ENCODE peak calls at places on chromosomes 3 and 15, in eight cellular contexts. One of them, this sample, is unnamed.

GRCh38 chr15:79332824-79333510 is 22.1 kb downstream of the TMED3 start:
- DNase-seq in GM23338: peak; percentile 9
- DNase-seq in HCT116: no peak
- DNase-seq in GM23248: no peak
- DNase-seq in PC-3: peak; percentile 79
- DNase-seq in hepatocyte: peak; percentile 9
- DNase-seq in PC-9: peak; percentile 80
- DNase-seq in MM.1S: no peak
- DNase-seq in this sample: no peak

GRCh38 chr3:100761211-100761921 is 52.1 kb downstream of the TFG start:
- DNase-seq in GM23338: peak; percentile 50
- DNase-seq in HCT116: no peak
- DNase-seq in GM23248: no peak
- DNase-seq in PC-3: peak; percentile 50
- DNase-seq in hepatocyte: peak; percentile 34
- DNase-seq in PC-9: no peak
- DNase-seq in MM.1S: peak; percentile 69
- DNase-seq in this sample: peak; percentile 71

GRCh38 chr15:74062236-74062635 is 20.1 kb downstream of the GOLGA6A start:
- DNase-seq in GM23338: no peak
- DNase-seq in HCT116: no peak
- DNase-seq in GM23248: no peak
- DNase-seq in PC-3: no peak
- DNase-seq in hepatocyte: no peak
- DNase-seq in PC-9: no peak
- DNase-seq in MM.1S: no peak
- DNase-seq in this sample: no peak

GRCh38 chr3:5251196-5251583 is 63.7 kb downstream of the EDEM1 start:
- DNase-seq in GM23338: no peak
- DNase-seq in HCT116: no peak
- DNase-seq in GM23248: no peak
- DNase-seq in PC-3: no peak
- DNase-seq in hepatocyte: no peak
- DNase-seq in PC-9: no peak
- DNase-seq in MM.1S: no peak
- DNase-seq in this sample: no peak

GRCh38 chr3:108518895-108519294 is 8.5 kb upstream of the MYH15 start:
- DNase-seq in GM23338: no peak
- DNase-seq in HCT116: no peak
- DNase-seq in GM23248: peak; percentile 8
- DNase-seq in PC-3: peak; percentile 21
- DNase-seq in hepatocyte: no peak
- DNase-seq in PC-9: no peak
- DNase-seq in MM.1S: no peak
- DNase-seq in this sample: no peak

GRCh38 chr3:118267588-118267987 is 767.1 kb downstream of the IGSF11 start:
- DNase-seq in GM23338: no peak
- DNase-seq in HCT116: no peak
- DNase-seq in GM23248: no peak
- DNase-seq in PC-3: peak; percentile 4
- DNase-seq in hepatocyte: no peak
- DNase-seq in PC-9: no peak
- DNase-seq in MM.1S: no peak
- DNase-seq in this sample: no peak

GRCh38 chr3:72395654-72396415 is 452.4 kb downstream of the SHQ1 start:
- DNase-seq in GM23338: no peak
- DNase-seq in HCT116: no peak
- DNase-seq in GM23248: peak; percentile 70
- DNase-seq in PC-3: no peak
- DNase-seq in hepatocyte: peak; percentile 19
- DNase-seq in PC-9: no peak
- DNase-seq in MM.1S: no peak
- DNase-seq in this sample: no peak

GRCh38 chr3:190853464-190853863 is 9.0 kb downstream of the GMNC start:
- DNase-seq in GM23338: no peak
- DNase-seq in HCT116: no peak
- DNase-seq in GM23248: no peak
- DNase-seq in PC-3: no peak
- DNase-seq in hepatocyte: no peak
- DNase-seq in PC-9: no peak
- DNase-seq in MM.1S: no peak
- DNase-seq in this sample: no peak

GRCh38 chr3:189001559-189001958 is 170.2 kb upstream of the TPRG1 start:
- DNase-seq in GM23338: no peak
- DNase-seq in HCT116: peak; percentile 34
- DNase-seq in GM23248: peak; percentile 92
- DNase-seq in PC-3: peak; percentile 84
- DNase-seq in hepatocyte: no peak
- DNase-seq in PC-9: peak; percentile 50
- DNase-seq in MM.1S: no peak
- DNase-seq in this sample: no peak

DNA sequence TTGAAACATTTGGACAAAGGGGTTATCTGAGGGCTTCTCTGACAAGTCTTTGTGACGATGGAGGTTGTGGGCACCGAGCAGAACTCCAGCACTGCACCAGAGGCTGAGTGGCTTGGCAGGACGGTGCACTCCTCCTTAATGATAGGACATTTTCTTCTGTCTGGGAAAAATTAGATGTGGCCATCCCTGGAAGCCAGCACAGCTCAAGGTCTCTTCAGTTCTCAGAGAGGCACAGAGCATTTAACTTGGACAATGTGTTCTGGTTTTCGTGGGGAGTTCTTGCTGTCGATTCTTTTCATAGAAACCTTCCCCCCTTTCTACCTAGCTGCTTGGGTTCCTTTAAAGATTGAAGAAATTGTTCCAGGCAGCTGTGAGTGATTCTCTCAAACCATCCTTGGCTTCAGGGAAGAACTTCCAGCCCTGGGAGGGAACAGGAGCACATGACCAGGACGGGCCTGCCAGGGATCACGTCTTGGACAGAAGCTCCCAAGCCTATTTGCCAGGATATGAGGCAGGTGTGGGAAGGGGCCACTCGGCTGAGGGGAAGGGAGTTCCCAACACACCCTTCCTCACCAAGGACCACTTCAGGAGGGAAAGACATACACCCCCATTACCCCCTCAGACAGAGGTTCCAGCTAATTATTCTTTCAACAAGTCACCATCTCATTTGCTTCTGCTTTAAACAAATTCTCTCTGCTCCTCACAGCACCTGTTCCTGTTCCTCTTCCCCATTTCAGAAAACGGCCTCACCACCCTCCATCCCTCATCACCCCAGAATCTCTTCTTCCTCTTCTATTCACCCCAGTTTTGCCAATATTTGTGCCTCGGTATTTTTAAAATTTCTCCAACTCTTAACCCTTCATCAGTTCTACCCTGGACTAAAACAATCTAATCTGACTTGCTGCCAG is 62.4 kb downstream of the WHAMM start:
- DNase-seq in GM23338: no peak
- DNase-seq in HCT116: no peak
- DNase-seq in GM23248: no peak
- DNase-seq in PC-3: no peak
- DNase-seq in hepatocyte: no peak
- DNase-seq in PC-9: no peak
- DNase-seq in MM.1S: no peak
- DNase-seq in this sample: peak; percentile 78
- H3K4me2 ChIP-seq in GM23338: no peak overlapping the region
- H3K4me2 ChIP-seq in HCT116: no peak overlapping the region
- H3K4me2 ChIP-seq in GM23248: no peak overlapping the region
- H3K4me2 ChIP-seq in PC-3: no peak overlapping the region
- H3K4me2 ChIP-seq in hepatocyte: no peak overlapping the region
- H3K4me2 ChIP-seq in PC-9: no peak overlapping the region
- H3K4me2 ChIP-seq in MM.1S: no peak overlapping the region
- H3K4me2 ChIP-seq in this sample: peak overlapping the region; percentile 60

GRCh38 chr15:72472907-72473669 is 1.0 kb upstream of the ARIH1 start:
- DNase-seq in GM23338: no peak
- DNase-seq in HCT116: no peak
- DNase-seq in GM23248: peak; percentile 67
- DNase-seq in PC-3: no peak
- DNase-seq in hepatocyte: peak; percentile 17
- DNase-seq in PC-9: no peak
- DNase-seq in MM.1S: no peak
- DNase-seq in this sample: peak; percentile 67
- H3K9me2 ChIP-seq in GM23338: no peaks in the 10 kb centered on the region
- H3K9me2 ChIP-seq in HCT116: no peaks in the 10 kb centered on the region
- H3K9me2 ChIP-seq in GM23248: no peaks in the 10 kb centered on the region
- H3K9me2 ChIP-seq in PC-3: no peaks in the 10 kb centered on the region
- H3K9me2 ChIP-seq in hepatocyte: no peaks in the 10 kb centered on the region
- H3K9me2 ChIP-seq in PC-9: no peaks in the 10 kb centered on the region
- H3K9me2 ChIP-seq in MM.1S: no peaks in the 10 kb centered on the region
- H3K9me2 ChIP-seq in this sample: no peaks in the 10 kb centered on the region

DNA sequence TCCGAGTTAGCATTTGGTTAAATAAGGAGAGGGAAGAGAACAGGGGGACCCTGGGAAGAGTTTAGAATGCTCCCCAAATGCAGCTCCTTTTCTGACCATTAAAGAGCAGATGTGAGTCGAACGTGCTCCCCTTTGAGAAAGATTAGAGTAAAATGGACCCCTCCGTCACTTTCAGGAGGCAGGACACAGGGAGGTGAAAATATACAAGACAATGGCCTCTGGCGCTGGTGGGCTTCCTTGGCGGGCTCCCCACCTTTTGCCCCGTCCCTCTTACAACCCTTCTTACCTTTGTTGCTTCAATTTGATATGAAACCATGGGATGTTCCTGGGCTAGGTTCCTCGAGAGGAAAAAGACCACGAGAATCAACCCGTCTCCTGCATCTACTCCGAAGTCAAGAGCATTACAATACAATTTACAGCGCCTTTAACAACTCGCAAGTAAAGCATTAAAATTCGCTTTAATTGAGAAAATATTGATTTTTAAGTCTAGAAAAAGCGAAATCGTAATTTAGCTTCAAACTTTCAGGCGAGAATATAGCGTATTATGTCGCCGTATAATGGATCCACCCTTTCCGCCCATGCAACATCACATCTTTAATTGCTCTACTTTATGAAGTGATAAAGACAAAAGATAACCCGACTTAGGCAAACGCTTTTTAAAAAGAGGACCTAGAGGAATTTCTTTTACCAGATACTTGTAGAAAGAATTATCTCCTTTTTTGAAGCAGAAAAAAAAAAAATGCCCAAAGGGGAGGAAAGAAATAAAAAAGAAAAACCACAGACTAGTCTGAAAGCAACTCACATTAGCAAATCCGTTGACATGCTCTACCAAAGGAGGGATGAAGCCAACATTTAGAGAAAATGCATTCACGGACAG is 214.0 kb downstream of the MEIS2 start:
- DNase-seq in GM23338: peak; percentile 56
- DNase-seq in HCT116: no peak
- DNase-seq in GM23248: no peak
- DNase-seq in PC-3: no peak
- DNase-seq in hepatocyte: no peak
- DNase-seq in PC-9: no peak
- DNase-seq in MM.1S: no peak
- DNase-seq in this sample: no peak
- H3K4me2 ChIP-seq in GM23338: peak overlapping the region; percentile 78
- H3K4me2 ChIP-seq in HCT116: no peak overlapping the region
- H3K4me2 ChIP-seq in GM23248: no peak overlapping the region
- H3K4me2 ChIP-seq in PC-3: no peak overlapping the region
- H3K4me2 ChIP-seq in hepatocyte: peak overlapping the region; percentile 73
- H3K4me2 ChIP-seq in PC-9: no peak overlapping the region
- H3K4me2 ChIP-seq in MM.1S: no peak overlapping the region
- H3K4me2 ChIP-seq in this sample: no peak overlapping the region

GRCh38 chr15:44726136-44726535 is 10.2 kb upstream of the TRIM69 start:
- DNase-seq in GM23338: no peak
- DNase-seq in HCT116: no peak
- DNase-seq in GM23248: peak; percentile 58
- DNase-seq in PC-3: no peak
- DNase-seq in hepatocyte: no peak
- DNase-seq in PC-9: no peak
- DNase-seq in MM.1S: peak; percentile 43
- DNase-seq in this sample: peak; percentile 93
- H3K9me2 ChIP-seq in GM23338: no peaks in the 10 kb centered on the region
- H3K9me2 ChIP-seq in HCT116: no peaks in the 10 kb centered on the region
- H3K9me2 ChIP-seq in GM23248: no peaks in the 10 kb centered on the region
- H3K9me2 ChIP-seq in PC-3: no peaks in the 10 kb centered on the region
- H3K9me2 ChIP-seq in hepatocyte: no peaks in the 10 kb centered on the region
- H3K9me2 ChIP-seq in PC-9: no peaks in the 10 kb centered on the region
- H3K9me2 ChIP-seq in MM.1S: no peaks in the 10 kb centered on the region
- H3K9me2 ChIP-seq in this sample: no peaks in the 10 kb centered on the region

This sample was measured in Karpas-422.